ENCODE peak calls at places on chromosome 5, in five cellular contexts. D, L, W, X and B are unnamed samples.

GRCh38 chr5:19927919-19928318 is 60.1 kb downstream of the CDH18 start:
- DNase-seq in D (no peak), L (peak; percentile 16), W (no peak), X (no peak), B (no peak)

GRCh38 chr5:141051526-141051876 is 327 bp downstream of the PCDHB1 start:
- DNase-seq in D (no peak), L (no peak), W (no peak), X (no peak), B (peak; percentile 12)

GRCh38 chr5:143613329-143613728 is 198.6 kb upstream of the HMHB1 start:
- DNase-seq in D (no peak), L (no peak), W (no peak), X (no peak), B (no peak)

GRCh38 chr5:77663081-77663863 is 24.8 kb upstream of the OTP start:
- DNase-seq in D (no peak), L (no peak), W (no peak), X (no peak), B (no peak)

GRCh38 chr5:76082790-76083554 is at the start of gene SV2C:
- DNase-seq in D (no peak), L (no peak), W (no peak), X (peak; percentile 5), B (peak; percentile 43)

GRCh38 chr5:36948650-36949049 is 72.1 kb downstream of the NIPBL start:
- DNase-seq in D (no peak), L (no peak), W (no peak), X (no peak), B (no peak)

GRCh38 chr5:62064993-62065392 is 241.0 kb upstream of the KIF2A start:
- DNase-seq in D (no peak), L (no peak), W (no peak), X (no peak), B (no peak)

GRCh38 chr5:51377151-51378060 is 5.8 kb upstream of the ISL1 start:
- DNase-seq in D (no peak), L (no peak), W (no peak), X (no peak), B (no peak)

GRCh38 chr5:149628221-149628620 is 46.9 kb downstream of the ARHGEF37 start:
- DNase-seq in D (no peak), L (no peak), W (no peak), X (no peak), B (no peak)

GRCh38 chr5:42784132-42784531 is 27.5 kb downstream of the CCDC152 start:
- DNase-seq in D (no peak), L (no peak), W (no peak), X (peak; percentile 45), B (no peak)

GRCh38 chr5:180127682-180128670 is 56.4 kb upstream of the RNF130 start:
- DNase-seq in D (no peak), L (no peak), W (no peak), X (no peak), B (no peak)

GRCh38 chr5:114450516-114450909 is 88.6 kb downstream of the KCNN2 start:
- DNase-seq in D (no peak), L (peak; percentile 8), W (no peak), X (peak; percentile 39), B (no peak)

GRCh38 chr5:114448496-114448895 is 86.6 kb downstream of the KCNN2 start:
- DNase-seq in D (no peak), L (peak; percentile 1), W (no peak), X (peak; percentile 7), B (no peak)

GRCh38 chr5:114447084-114447773 is 85.4 kb downstream of the KCNN2 start:
- DNase-seq in D (no peak), L (no peak), W (peak; percentile 2), X (peak; percentile 5), B (no peak)

GRCh38 chr5:114449836-114450515 is 88.1 kb downstream of the KCNN2 start:
- DNase-seq in D (peak; percentile 61), L (peak; percentile 46), W (peak; percentile 53), X (peak; percentile 64), B (peak; percentile 63)
- TF ChIP-seq CTCF in D (peak; percentile 86), L (peak; percentile 76), W (peak; percentile 85), X (peak; percentile 82), B (peak; percentile 86)

DNA sequence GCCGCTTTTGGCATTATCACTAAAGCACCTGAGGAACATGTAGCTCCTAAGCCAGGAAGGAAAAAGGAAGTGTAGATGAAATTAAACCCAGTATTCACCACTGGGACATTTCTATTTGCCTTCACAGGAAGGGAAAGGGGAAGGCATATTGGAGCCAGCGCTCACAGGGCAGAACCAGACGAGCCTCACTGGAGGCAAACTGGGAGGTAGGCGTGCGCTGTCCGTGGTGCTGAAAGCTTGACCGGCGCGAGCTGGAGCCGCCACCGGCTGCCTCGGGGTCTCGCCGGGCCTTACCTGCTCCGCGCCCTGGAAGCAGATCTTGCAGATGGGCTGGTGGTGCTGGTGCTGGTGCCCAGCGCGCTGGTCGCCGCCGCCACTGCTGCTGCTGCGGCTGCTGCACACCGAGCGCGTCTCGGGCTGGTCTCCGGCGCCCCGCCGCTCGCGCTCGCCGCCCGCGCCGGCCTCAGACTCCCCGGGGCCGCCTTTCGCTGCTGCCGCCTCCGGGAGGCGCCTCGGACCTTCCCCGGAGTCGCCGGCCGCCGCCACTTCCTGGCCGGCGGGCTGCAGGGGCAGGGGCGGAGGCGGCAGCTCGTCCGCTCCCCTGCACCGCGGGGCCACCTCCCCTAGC is 732 bp downstream of the MARCHF11 start:
- DNase-seq in D (peak; percentile 77), L (peak; percentile 50), W (peak; percentile 2), X (peak; percentile 51), B (peak; percentile 94)
- TF ChIP-seq CTCF in D (peak; percentile 17), L (no peak), W (no peak), X (no peak), B (peak; percentile 20)

GRCh38 chr5:142330026-142330425 is 5.2 kb upstream of the SPRY4 start:
- DNase-seq in D (no peak), L (no peak), W (no peak), X (no peak), B (no peak)

GRCh38 chr5:142339781-142340180 is 15.0 kb upstream of the SPRY4 start:
- DNase-seq in D (no peak), L (no peak), W (no peak), X (no peak), B (no peak)

GRCh38 chr5:142330444-142330843 is 5.6 kb upstream of the SPRY4 start:
- DNase-seq in D (no peak), L (no peak), W (no peak), X (no peak), B (no peak)

GRCh38 chr5:142334548-142334947 is 9.7 kb upstream of the SPRY4 start:
- DNase-seq in D (no peak), L (no peak), W (no peak), X (no peak), B (no peak)
- TF ChIP-seq CTCF in D (no peak), L (no peak), W (no peak), X (no peak), B (no peak)

DNA sequence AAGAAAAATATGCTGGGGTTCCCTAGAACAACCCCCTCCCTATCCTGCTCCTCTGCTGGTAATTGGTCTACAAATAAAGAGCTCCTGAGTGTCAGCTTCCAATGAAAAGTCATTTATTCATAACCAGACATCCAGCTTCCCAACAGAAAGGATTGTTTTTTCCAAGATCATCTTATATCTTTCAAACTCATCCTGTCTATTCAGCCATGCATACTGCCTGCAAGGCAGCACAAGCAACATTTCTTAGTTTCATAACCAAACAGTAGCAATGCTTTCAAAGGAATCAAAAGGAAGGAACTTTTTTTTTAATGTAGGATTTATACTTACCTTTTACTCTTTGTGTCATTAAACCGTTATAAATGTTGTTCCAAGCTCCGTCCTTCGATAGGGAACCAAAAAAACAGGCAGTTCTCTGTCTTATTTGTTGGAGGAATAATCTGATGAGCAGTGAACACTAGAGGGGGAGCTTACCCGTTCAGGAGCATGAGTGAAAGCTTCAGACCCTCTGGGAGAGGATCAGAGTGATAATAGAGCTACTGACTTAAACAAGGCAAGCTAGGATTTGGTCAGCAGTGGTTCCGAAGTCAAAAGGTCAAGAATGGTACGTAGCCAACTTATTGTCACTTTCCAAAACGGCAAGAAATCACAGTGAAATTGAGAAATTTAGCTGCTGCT is 893.1 kb downstream of the NR2F1-AS1 start:
- DNase-seq in D (no peak), L (peak; percentile 53), W (no peak), X (peak; percentile 80), B (peak; percentile 15)
- TF ChIP-seq CTCF in D (peak; percentile 35), L (peak; percentile 43), W (no peak), X (peak; percentile 50), B (peak; percentile 51)